ENCODE peak calls at places on chromosomes 4 and X, in nine cellular contexts. R is mammary epithelial cell; Q is IMR-90; G is Karpas-422; L is CD8-positive, alpha-beta memory T cell; H is stomach; Z is neural progenitor cell; N is SK-N-SH; P is cardiac muscle cell. O is an unnamed sample.

GRCh38 chrX:154023276-154024000 is 3.7 kb upstream of the IRAK1 start:
- DNase-seq in R (no peak), Q (no peak), G (no peak), L (no peak), H (no peak), Z (no peak), N (no peak), P (no peak), O (no peak)

GRCh38 chr4:40299126-40299525 is 36.0 kb upstream of the CHRNA9 start:
- DNase-seq in R (no peak), Q (no peak), G (peak), L (no peak), H (no peak), Z (no peak), N (no peak), P (no peak), O (no peak)

GRCh38 chr4:148060264-148061138 is 328.6 kb downstream of the ARHGAP10 start:
- DNase-seq in R (peak), Q (no peak), G (no peak), L (peak), H (no peak), Z (no peak), N (no peak), P (no peak), O (peak)

GRCh38 chr4:55661398-55662056 is 25.4 kb upstream of the NMU start:
- DNase-seq in R (no peak), Q (no peak), G (no peak), L (no peak), H (no peak), Z (no peak), N (no peak), P (peak), O (no peak)

GRCh38 chrX:153502796-153503195 is 8.0 kb downstream of the BGN start:
- DNase-seq in R (no peak), Q (no peak), G (no peak), L (no peak), H (no peak), Z (no peak), N (no peak), P (no peak), O (no peak)

GRCh38 chr4:98474408-98474844 is 184.0 kb downstream of the TSPAN5 start:
- DNase-seq in R (peak), Q (peak), G (no peak), L (no peak), H (no peak), Z (no peak), N (no peak), P (no peak), O (no peak)

GRCh38 chr4:43048570-43048969 is 156.1 kb downstream of the GRXCR1 start:
- DNase-seq in R (no peak), Q (no peak), G (peak), L (no peak), H (no peak), Z (no peak), N (no peak), P (no peak), O (no peak)

GRCh38 chr4:181289203-181289602 is 954.0 kb upstream of the TENM3 start:
- DNase-seq in R (no peak), Q (no peak), G (no peak), L (no peak), H (no peak), Z (peak), N (no peak), P (peak), O (no peak)

GRCh38 chr4:20432098-20432497 is 180.4 kb downstream of the SLIT2 start:
- DNase-seq in R (no peak), Q (no peak), G (no peak), L (no peak), H (no peak), Z (peak), N (no peak), P (no peak), O (no peak)

GRCh38 chr4:108590776-108591175 is 29.6 kb upstream of the RPL34 start:
- DNase-seq in R (no peak), Q (peak), G (no peak), L (no peak), H (no peak), Z (no peak), N (no peak), P (no peak), O (no peak)

GRCh38 chr4:70671091-70671490 is 4.8 kb upstream of the JCHAIN start:
- DNase-seq in R (no peak), Q (no peak), G (no peak), L (no peak), H (no peak), Z (no peak), N (no peak), P (no peak), O (no peak)

GRCh38 chr4:70667710-70668535 is 1.6 kb upstream of the JCHAIN start:
- DNase-seq in R (no peak), Q (peak), G (no peak), L (no peak), H (no peak), Z (no peak), N (no peak), P (no peak), O (no peak)

GRCh38 chr4:70670332-70671014 is 4.2 kb upstream of the JCHAIN start:
- DNase-seq in R (peak), Q (peak), G (no peak), L (no peak), H (no peak), Z (no peak), N (no peak), P (no peak), O (no peak)

GRCh38 chr4:70666369-70666768 is at the start of gene JCHAIN:
- DNase-seq in R (no peak), Q (peak), G (no peak), L (no peak), H (no peak), Z (no peak), N (no peak), P (no peak), O (no peak)
- H3K27ac ChIP-seq in R (no peak), Q (no peak), G (peak), L (no peak), H (no peak), Z (no peak), N (no peak), P (no peak), O (no peak)

DNA sequence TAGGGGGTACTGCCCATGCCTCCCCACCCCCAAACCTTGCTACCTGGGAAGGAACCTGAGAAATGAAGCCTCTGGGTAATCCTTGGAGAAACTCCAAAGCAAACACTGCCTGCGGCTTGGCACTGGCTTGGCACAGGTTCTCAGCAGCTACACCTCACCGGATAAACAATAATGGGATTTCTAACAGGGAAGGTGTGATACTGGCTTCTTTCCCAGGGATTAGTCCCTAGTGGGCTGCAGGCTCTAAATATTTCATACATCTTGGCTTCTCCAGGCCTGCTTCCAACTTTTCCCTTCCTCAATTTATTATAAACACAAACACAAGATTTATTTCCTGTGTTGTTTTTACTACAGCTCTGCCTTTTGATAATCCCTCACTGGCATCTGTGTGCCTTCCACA is 12.5 kb downstream of the SEC24D start:
- DNase-seq in R (peak), Q (no peak), G (no peak), L (no peak), H (peak), Z (no peak), N (no peak), P (no peak), O (peak)
- H3K27ac ChIP-seq in R (no peak), Q (no peak), G (no peak), L (no peak), H (peak), Z (no peak), N (no peak), P (no peak), O (no peak)

GRCh38 chr4:3365326-3365725 is 72.5 kb downstream of the RGS12 start:
- DNase-seq in R (no peak), Q (no peak), G (no peak), L (no peak), H (no peak), Z (no peak), N (no peak), P (no peak), O (no peak)

GRCh38 chr4:3364199-3364598 is 71.4 kb downstream of the RGS12 start:
- DNase-seq in R (no peak), Q (no peak), G (no peak), L (no peak), H (no peak), Z (no peak), N (peak), P (no peak), O (no peak)

GRCh38 chr4:3363411-3364141 is 70.8 kb downstream of the RGS12 start:
- DNase-seq in R (no peak), Q (no peak), G (no peak), L (no peak), H (no peak), Z (no peak), N (peak), P (no peak), O (no peak)

GRCh38 chr4:3365871-3366842 is 73.3 kb downstream of the RGS12 start:
- DNase-seq in R (no peak), Q (no peak), G (no peak), L (no peak), H (no peak), Z (no peak), N (peak), P (no peak), O (no peak)

DNA sequence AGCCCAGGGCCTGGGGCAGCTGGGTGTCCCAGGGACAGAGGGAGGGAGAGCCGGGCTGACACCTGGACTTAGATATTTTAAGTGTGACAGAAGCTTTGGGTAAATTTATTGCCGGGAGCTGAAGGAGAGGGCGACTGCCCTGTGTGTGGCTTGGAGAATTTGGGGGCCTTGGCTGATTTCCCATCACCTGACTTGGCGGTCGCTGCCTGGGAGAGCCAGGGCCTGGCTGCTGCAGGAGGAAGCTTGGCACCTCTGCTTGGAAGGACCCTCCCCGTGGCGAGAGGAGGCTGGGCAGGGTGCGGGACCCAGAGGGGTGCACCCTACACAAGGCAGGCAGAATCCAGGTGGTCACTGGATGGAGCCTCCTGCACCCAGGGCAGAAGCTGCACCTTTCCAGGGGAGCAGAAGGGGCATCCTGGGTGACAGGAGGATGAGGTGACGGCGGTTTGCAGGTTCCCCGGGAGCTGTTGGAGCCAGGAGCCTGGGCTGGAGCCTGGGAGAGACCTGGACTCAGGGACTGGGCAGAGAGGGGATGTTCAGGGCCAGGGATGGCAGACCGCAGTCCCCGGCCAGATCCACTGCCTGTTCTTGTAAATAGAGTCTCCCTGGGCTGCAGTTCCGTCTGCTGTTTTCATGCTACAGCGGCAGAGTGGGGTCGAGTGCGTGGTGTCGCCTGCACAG is 72.0 kb downstream of the RGS12 start:
- DNase-seq in R (no peak), Q (no peak), G (no peak), L (no peak), H (no peak), Z (no peak), N (peak), P (no peak), O (no peak)
- H3K27ac ChIP-seq in R (no peak), Q (no peak), G (no peak), L (no peak), H (no peak), Z (no peak), N (no peak), P (no peak), O (no peak)

GRCh38 chr4:102761902-102762301 is 1.1 kb upstream of the MANBA start:
- DNase-seq in R (no peak), Q (no peak), G (no peak), L (no peak), H (no peak), Z (no peak), N (no peak), P (no peak), O (no peak)

GRCh38 chr4:102760645-102761477 is at the start of gene MANBA:
- DNase-seq in R (peak), Q (peak), G (peak), L (peak), H (peak), Z (peak), N (peak), P (peak), O (peak)

GRCh38 chr4:102758241-102758871 is 2.4 kb downstream of the MANBA start:
- DNase-seq in R (no peak), Q (no peak), G (no peak), L (no peak), H (no peak), Z (no peak), N (no peak), P (no peak), O (no peak)

GRCh38 chr4:102759835-102760644 is 728 bp downstream of the MANBA start:
- DNase-seq in R (peak), Q (peak), G (peak), L (no peak), H (peak), Z (peak), N (no peak), P (peak), O (peak)

DNA sequence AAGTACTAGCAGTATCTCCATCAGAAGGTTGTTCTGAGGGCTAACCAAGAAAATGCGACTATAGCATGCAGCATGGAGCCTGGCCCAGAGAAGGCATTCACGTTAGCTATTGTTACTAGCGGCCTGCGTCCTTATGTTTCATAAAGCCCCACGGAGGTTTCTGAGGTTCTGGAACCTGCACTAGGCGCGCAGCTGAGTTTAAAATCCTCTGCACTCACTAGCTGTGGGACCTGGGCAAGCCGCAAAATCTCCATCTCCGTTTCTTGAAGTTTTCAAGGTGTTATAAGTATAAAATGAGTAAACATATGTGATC is 666 bp upstream of the MANBA start:
- DNase-seq in R (no peak), Q (peak), G (peak), L (no peak), H (no peak), Z (no peak), N (no peak), P (no peak), O (no peak)
- H3K27ac ChIP-seq in R (no peak), Q (peak), G (no peak), L (peak), H (peak), Z (no peak), N (peak), P (peak), O (no peak)

GRCh38 chr4:38279077-38279476 is 318.9 kb downstream of the PTTG2 start:
- DNase-seq in R (no peak), Q (no peak), G (no peak), L (no peak), H (no peak), Z (no peak), N (no peak), P (no peak), O (peak)
- H3K27ac ChIP-seq in R (no peak), Q (no peak), G (no peak), L (no peak), H (no peak), Z (no peak), N (no peak), P (no peak), O (peak)